ENCODE peak calls at places on chromosomes 4 and X, in nine cellular contexts. One of them, this sample, is unnamed.

GRCh38 chrX:71367396-71367795 is 1.2 kb downstream of the TAF1 start:
- DNase-seq in HepG2: no peak
- DNase-seq in NB4: peak
- DNase-seq in IMR-90: no peak
- DNase-seq in body of pancreas: no peak
- DNase-seq in GM12892: no peak
- DNase-seq in ovary: no peak
- DNase-seq in transverse colon: no peak
- DNase-seq in uterus: no peak
- DNase-seq in this sample: no peak

GRCh38 chr4:95114521-95114920 is 356.8 kb downstream of the BMPR1B start:
- DNase-seq in HepG2: no peak
- DNase-seq in NB4: no peak
- DNase-seq in IMR-90: peak
- DNase-seq in body of pancreas: no peak
- DNase-seq in GM12892: no peak
- DNase-seq in ovary: no peak
- DNase-seq in transverse colon: no peak
- DNase-seq in uterus: no peak
- DNase-seq in this sample: no peak

GRCh38 chr4:20883231-20883630 is 183.0 kb downstream of the PACRGL start:
- DNase-seq in HepG2: no peak
- DNase-seq in NB4: no peak
- DNase-seq in IMR-90: no peak
- DNase-seq in body of pancreas: no peak
- DNase-seq in GM12892: no peak
- DNase-seq in ovary: no peak
- DNase-seq in transverse colon: no peak
- DNase-seq in uterus: no peak
- DNase-seq in this sample: no peak

GRCh38 chr4:107854326-107855030 is 29.7 kb downstream of the SGMS2 start:
- DNase-seq in HepG2: no peak
- DNase-seq in NB4: no peak
- DNase-seq in IMR-90: peak
- DNase-seq in body of pancreas: no peak
- DNase-seq in GM12892: no peak
- DNase-seq in ovary: no peak
- DNase-seq in transverse colon: no peak
- DNase-seq in uterus: peak
- DNase-seq in this sample: no peak

GRCh38 chr4:142719854-142720541 is 126.1 kb downstream of the INPP4B start:
- DNase-seq in HepG2: no peak
- DNase-seq in NB4: peak
- DNase-seq in IMR-90: peak
- DNase-seq in body of pancreas: no peak
- DNase-seq in GM12892: peak
- DNase-seq in ovary: no peak
- DNase-seq in transverse colon: no peak
- DNase-seq in uterus: no peak
- DNase-seq in this sample: peak

GRCh38 chrX:113001836-113002235 is 161.2 kb upstream of the AMOT start:
- DNase-seq in HepG2: no peak
- DNase-seq in NB4: no peak
- DNase-seq in IMR-90: no peak
- DNase-seq in body of pancreas: no peak
- DNase-seq in GM12892: no peak
- DNase-seq in ovary: no peak
- DNase-seq in transverse colon: no peak
- DNase-seq in uterus: no peak
- DNase-seq in this sample: no peak

GRCh38 chr4:144732584-144733130 is 86.7 kb downstream of the HHIP start:
- DNase-seq in HepG2: no peak
- DNase-seq in NB4: no peak
- DNase-seq in IMR-90: peak
- DNase-seq in body of pancreas: no peak
- DNase-seq in GM12892: no peak
- DNase-seq in ovary: no peak
- DNase-seq in transverse colon: no peak
- DNase-seq in uterus: no peak
- DNase-seq in this sample: no peak

GRCh38 chr4:154566639-154567204 is 3.9 kb downstream of the FGB start:
- DNase-seq in HepG2: no peak
- DNase-seq in NB4: no peak
- DNase-seq in IMR-90: peak
- DNase-seq in body of pancreas: no peak
- DNase-seq in GM12892: no peak
- DNase-seq in ovary: no peak
- DNase-seq in transverse colon: no peak
- DNase-seq in uterus: no peak
- DNase-seq in this sample: no peak

GRCh38 chr4:105472871-105473339 is 957 bp downstream of the PPA2 start:
- DNase-seq in HepG2: no peak
- DNase-seq in NB4: no peak
- DNase-seq in IMR-90: no peak
- DNase-seq in body of pancreas: no peak
- DNase-seq in GM12892: peak
- DNase-seq in ovary: no peak
- DNase-seq in transverse colon: no peak
- DNase-seq in uterus: no peak
- DNase-seq in this sample: peak

GRCh38 chr4:123444298-123444731 is 47.7 kb downstream of the SPRY1 start:
- DNase-seq in HepG2: peak
- DNase-seq in NB4: peak
- DNase-seq in IMR-90: peak
- DNase-seq in body of pancreas: no peak
- DNase-seq in GM12892: no peak
- DNase-seq in ovary: peak
- DNase-seq in transverse colon: peak
- DNase-seq in uterus: peak
- DNase-seq in this sample: no peak

GRCh38 chrX:150211988-150212387 is 151.1 kb upstream of the MAMLD1 start:
- DNase-seq in HepG2: no peak
- DNase-seq in NB4: no peak
- DNase-seq in IMR-90: peak
- DNase-seq in body of pancreas: no peak
- DNase-seq in GM12892: no peak
- DNase-seq in ovary: no peak
- DNase-seq in transverse colon: no peak
- DNase-seq in uterus: no peak
- DNase-seq in this sample: no peak

GRCh38 chrX:140701480-140701879 is 8.1 kb upstream of the LINC00632 start:
- DNase-seq in HepG2: no peak
- DNase-seq in NB4: peak
- DNase-seq in IMR-90: peak
- DNase-seq in body of pancreas: no peak
- DNase-seq in GM12892: no peak
- DNase-seq in ovary: no peak
- DNase-seq in transverse colon: no peak
- DNase-seq in uterus: no peak
- DNase-seq in this sample: no peak

GRCh38 chrX:63506320-63506719 is 155.2 kb upstream of the SPIN4 start:
- DNase-seq in HepG2: peak
- DNase-seq in NB4: peak
- DNase-seq in IMR-90: peak
- DNase-seq in body of pancreas: no peak
- DNase-seq in GM12892: no peak
- DNase-seq in ovary: no peak
- DNase-seq in transverse colon: no peak
- DNase-seq in uterus: no peak
- DNase-seq in this sample: no peak

GRCh38 chr4:139028191-139028661 is 12.6 kb downstream of the NOCT start:
- DNase-seq in HepG2: no peak
- DNase-seq in NB4: no peak
- DNase-seq in IMR-90: no peak
- DNase-seq in body of pancreas: peak
- DNase-seq in GM12892: no peak
- DNase-seq in ovary: no peak
- DNase-seq in transverse colon: no peak
- DNase-seq in uterus: no peak
- DNase-seq in this sample: no peak

GRCh38 chr4:98151145-98151929 is 8.1 kb upstream of the STPG2 start:
- DNase-seq in HepG2: no peak
- DNase-seq in NB4: peak
- DNase-seq in IMR-90: no peak
- DNase-seq in body of pancreas: no peak
- DNase-seq in GM12892: no peak
- DNase-seq in ovary: no peak
- DNase-seq in transverse colon: no peak
- DNase-seq in uterus: no peak
- DNase-seq in this sample: no peak

GRCh38 chr4:112523008-112523440 is 7.0 kb upstream of the NEUROG2 start:
- DNase-seq in HepG2: no peak
- DNase-seq in NB4: peak
- DNase-seq in IMR-90: peak
- DNase-seq in body of pancreas: peak
- DNase-seq in GM12892: no peak
- DNase-seq in ovary: peak
- DNase-seq in transverse colon: peak
- DNase-seq in uterus: no peak
- DNase-seq in this sample: no peak
- TF ChIP-seq POLR2A in HepG2: no peak
- TF ChIP-seq POLR2A in NB4: no peak
- TF ChIP-seq POLR2A in IMR-90: no peak
- TF ChIP-seq POLR2A in body of pancreas: no peak
- TF ChIP-seq POLR2A in GM12892: no peak
- TF ChIP-seq POLR2A in ovary: no peak
- TF ChIP-seq POLR2A in transverse colon: no peak
- TF ChIP-seq POLR2A in uterus: no peak
- TF ChIP-seq POLR2A in this sample: no peak

DNA sequence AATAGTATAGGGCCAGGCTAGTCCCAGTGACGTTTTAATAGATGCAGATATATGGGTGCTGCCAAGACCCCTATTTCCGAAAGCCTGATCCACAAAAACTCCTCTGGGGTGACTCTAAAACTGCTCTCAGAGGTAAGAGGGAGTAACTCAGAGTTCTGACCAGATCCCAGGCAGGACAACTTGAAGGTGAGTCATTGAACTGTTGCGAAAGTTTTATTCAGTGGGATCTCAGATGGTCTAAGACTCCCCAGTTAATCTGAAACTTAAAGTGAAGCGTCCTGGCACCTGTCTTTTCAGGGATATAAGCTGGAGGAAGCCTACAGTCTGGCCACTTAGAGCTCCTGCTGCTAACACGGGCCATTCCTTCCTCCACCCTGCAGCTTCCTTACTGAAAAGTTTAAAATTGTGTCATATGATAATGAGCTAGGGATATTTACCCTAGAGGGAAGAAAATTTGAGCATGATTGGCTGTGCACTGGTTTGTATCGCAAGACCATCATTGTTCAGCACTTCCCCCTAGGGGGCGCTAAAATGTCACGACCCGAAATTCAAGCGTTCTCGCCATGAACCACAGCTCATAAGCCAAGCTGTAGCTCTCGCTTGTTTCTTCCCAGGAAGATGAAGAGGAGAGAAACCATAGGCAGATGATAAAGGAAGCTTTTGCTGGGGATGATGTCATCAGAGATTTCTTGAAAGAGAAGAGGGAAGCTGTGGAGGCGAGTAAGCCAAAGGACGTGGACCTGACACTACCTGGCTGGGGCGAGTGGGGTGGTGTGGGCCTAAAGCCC is 19.5 kb downstream of the UTP14A start:
- DNase-seq in HepG2: peak
- DNase-seq in NB4: peak
- DNase-seq in IMR-90: peak
- DNase-seq in body of pancreas: peak
- DNase-seq in GM12892: peak
- DNase-seq in ovary: peak
- DNase-seq in transverse colon: peak
- DNase-seq in uterus: peak
- DNase-seq in this sample: no peak
- TF ChIP-seq POLR2A in HepG2: no peak
- TF ChIP-seq POLR2A in NB4: no peak
- TF ChIP-seq POLR2A in IMR-90: no peak
- TF ChIP-seq POLR2A in body of pancreas: no peak
- TF ChIP-seq POLR2A in GM12892: no peak
- TF ChIP-seq POLR2A in ovary: no peak
- TF ChIP-seq POLR2A in transverse colon: no peak
- TF ChIP-seq POLR2A in uterus: no peak
- TF ChIP-seq POLR2A in this sample: no peak

DNA sequence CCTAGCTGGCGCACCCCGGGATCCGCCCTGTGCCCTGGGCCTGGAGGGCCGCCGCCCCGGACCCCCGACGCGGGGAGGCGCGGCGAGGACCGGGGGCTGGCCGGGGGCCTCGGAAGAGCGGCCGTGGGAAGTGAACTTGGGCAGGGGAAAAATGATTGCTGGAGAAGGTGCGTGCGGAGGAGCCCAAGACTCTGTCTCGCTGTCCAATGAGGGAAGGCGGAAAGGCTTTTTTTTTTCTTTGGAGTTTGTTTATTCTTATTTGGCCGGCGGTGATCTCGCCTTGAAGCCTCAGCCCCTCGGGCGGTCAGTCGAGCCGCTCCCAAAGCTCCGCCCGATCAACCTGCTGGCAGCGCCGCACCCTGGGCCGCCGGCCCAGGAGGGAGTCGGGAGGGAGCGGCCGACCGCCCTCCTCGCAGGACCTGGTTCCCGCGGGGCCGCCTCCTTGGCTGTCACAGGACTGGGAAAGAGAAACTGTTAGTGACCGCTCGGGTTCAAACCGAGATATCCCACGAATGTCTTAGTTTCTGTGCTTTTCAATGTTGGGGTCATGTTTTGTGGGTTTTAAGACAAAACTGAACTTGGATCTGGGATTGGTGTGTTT is 2.5 kb downstream of the CPEB2 start:
- DNase-seq in HepG2: peak
- DNase-seq in NB4: peak
- DNase-seq in IMR-90: peak
- DNase-seq in body of pancreas: peak
- DNase-seq in GM12892: peak
- DNase-seq in ovary: peak
- DNase-seq in transverse colon: peak
- DNase-seq in uterus: peak
- DNase-seq in this sample: no peak
- TF ChIP-seq POLR2A in HepG2: no peak
- TF ChIP-seq POLR2A in NB4: no peak
- TF ChIP-seq POLR2A in IMR-90: peak
- TF ChIP-seq POLR2A in body of pancreas: peak
- TF ChIP-seq POLR2A in GM12892: no peak
- TF ChIP-seq POLR2A in ovary: peak
- TF ChIP-seq POLR2A in transverse colon: peak
- TF ChIP-seq POLR2A in uterus: peak
- TF ChIP-seq POLR2A in this sample: no peak

DNA sequence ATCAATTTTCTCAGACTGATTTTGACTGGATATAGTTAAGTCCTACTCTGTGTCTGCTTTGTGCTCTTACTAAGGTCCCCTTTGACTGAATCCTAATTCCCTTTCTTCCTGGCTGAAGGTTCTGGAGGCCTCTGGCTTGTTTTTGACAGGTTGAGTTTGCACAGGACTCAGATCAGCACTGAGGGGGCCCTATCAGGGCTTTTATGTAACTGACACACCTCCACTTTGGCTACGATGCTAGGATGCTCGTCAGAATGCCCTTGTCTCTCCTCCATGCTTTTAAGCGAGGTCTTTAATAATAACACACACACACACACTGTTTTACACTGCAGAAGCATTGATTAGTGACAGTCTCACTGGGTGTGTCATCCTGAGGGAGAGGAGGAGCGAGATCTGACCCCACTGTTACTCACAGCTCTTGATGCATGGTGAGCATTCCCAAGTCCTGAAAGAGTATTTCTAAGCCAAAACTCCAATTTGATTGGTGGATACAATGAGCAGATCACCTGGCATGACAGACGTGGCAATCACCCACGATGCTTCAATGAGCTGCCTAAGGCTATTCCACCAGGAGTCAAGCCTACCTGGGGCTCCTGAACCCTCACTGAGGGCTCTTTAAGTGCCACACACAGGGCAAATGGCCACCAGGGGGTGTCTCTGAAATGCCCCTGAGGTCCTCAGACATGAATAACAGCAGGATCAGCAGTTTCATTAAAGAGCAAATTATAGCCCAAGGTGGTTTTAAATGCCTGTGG is 130.4 kb upstream of the CPEB2 start:
- DNase-seq in HepG2: peak
- DNase-seq in NB4: peak
- DNase-seq in IMR-90: no peak
- DNase-seq in body of pancreas: peak
- DNase-seq in GM12892: no peak
- DNase-seq in ovary: no peak
- DNase-seq in transverse colon: peak
- DNase-seq in uterus: no peak
- DNase-seq in this sample: no peak
- TF ChIP-seq POLR2A in HepG2: no peak
- TF ChIP-seq POLR2A in NB4: no peak
- TF ChIP-seq POLR2A in IMR-90: no peak
- TF ChIP-seq POLR2A in body of pancreas: no peak
- TF ChIP-seq POLR2A in GM12892: no peak
- TF ChIP-seq POLR2A in ovary: no peak
- TF ChIP-seq POLR2A in transverse colon: no peak
- TF ChIP-seq POLR2A in uterus: no peak
- TF ChIP-seq POLR2A in this sample: no peak

This sample was measured in H54.